ENCODE peak calls at places on chromosomes 2 and 18, in eight cellular contexts. R, K, G, U, D, V, Q and B are unnamed samples.

GRCh38 chr2:231037731-231038482 is 584 bp downstream of the C2orf72 start:
- DNase-seq in R (no peak), K (peak; percentile 73), G (no peak), U (no peak), D (no peak), V (no peak), Q (no peak), B (no peak)

GRCh38 chr18:48942086-48942485 is 8.7 kb downstream of the SMAD7 start:
- DNase-seq in R (no peak), K (no peak), G (no peak), U (no peak), D (no peak), V (no peak), Q (no peak), B (no peak)

GRCh38 chr2:119160361-119160965 is 1.9 kb upstream of the C1QL2 start:
- DNase-seq in R (no peak), K (no peak), G (no peak), U (no peak), D (no peak), V (no peak), Q (no peak), B (no peak)

GRCh38 chr2:227000123-227000522 is 163.9 kb downstream of the COL4A4 start:
- DNase-seq in R (no peak), K (no peak), G (no peak), U (no peak), D (no peak), V (no peak), Q (no peak), B (no peak)

GRCh38 chr2:143284087-143284675 is 155.0 kb downstream of the ARHGAP15 start:
- DNase-seq in R (no peak), K (no peak), G (peak; percentile 40), U (peak; percentile 4), D (no peak), V (no peak), Q (no peak), B (no peak)

GRCh38 chr2:120447122-120447785 is 101.3 kb downstream of the INHBB start:
- DNase-seq in R (no peak), K (no peak), G (no peak), U (peak; percentile 66), D (no peak), V (no peak), Q (no peak), B (no peak)

GRCh38 chr2:107068069-107068468 is 182.1 kb upstream of the ST6GAL2 start:
- DNase-seq in R (no peak), K (no peak), G (no peak), U (no peak), D (no peak), V (no peak), Q (no peak), B (no peak)

GRCh38 chr2:30306522-30306921 is 75.2 kb downstream of the LBH start:
- DNase-seq in R (no peak), K (no peak), G (no peak), U (no peak), D (no peak), V (no peak), Q (no peak), B (no peak)

GRCh38 chr18:30705943-30706342 is 336.6 kb downstream of the DSC3 start:
- DNase-seq in R (no peak), K (no peak), G (no peak), U (no peak), D (no peak), V (no peak), Q (no peak), B (no peak)

GRCh38 chr2:68316091-68316490 is 3.7 kb downstream of the CNRIP1 start:
- DNase-seq in R (no peak), K (no peak), G (peak; percentile 28), U (no peak), D (no peak), V (no peak), Q (no peak), B (no peak)

GRCh38 chr2:7728388-7728787 is 811.2 kb downstream of the RNF144A start:
- DNase-seq in R (no peak), K (no peak), G (no peak), U (no peak), D (no peak), V (no peak), Q (no peak), B (no peak)

GRCh38 chr2:106296182-106296815 is 102.2 kb upstream of the UXS1 start:
- DNase-seq in R (no peak), K (no peak), G (peak; percentile 25), U (no peak), D (no peak), V (no peak), Q (no peak), B (no peak)

GRCh38 chr2:70988151-70988550 is 6.5 kb downstream of the TEX261 start:
- DNase-seq in R (no peak), K (no peak), G (no peak), U (peak; percentile 35), D (no peak), V (no peak), Q (no peak), B (peak; percentile 62)

GRCh38 chr2:168323456-168324058 is 76.2 kb upstream of the STK39 start:
- DNase-seq in R (no peak), K (no peak), G (no peak), U (no peak), D (no peak), V (no peak), Q (no peak), B (no peak)

GRCh38 chr2:43269074-43269572 is 42.7 kb upstream of the ZFP36L2 start:
- DNase-seq in R (peak; percentile 23), K (no peak), G (peak; percentile 94), U (peak; percentile 51), D (no peak), V (peak; percentile 90), Q (no peak), B (no peak)

GRCh38 chr2:27191107-27191829 is 20.6 kb upstream of the ATRAID start:
- DNase-seq in R (no peak), K (no peak), G (peak; percentile 72), U (peak; percentile 43), D (no peak), V (no peak), Q (no peak), B (no peak)

GRCh38 chr18:26516964-26517363 is 31.4 kb downstream of the KCTD1 start:
- DNase-seq in R (no peak), K (no peak), G (no peak), U (no peak), D (no peak), V (no peak), Q (no peak), B (no peak)

GRCh38 chr2:189569295-189569925 is 11.2 kb downstream of the SLC40A1 start:
- DNase-seq in R (no peak), K (no peak), G (peak; percentile 44), U (peak; percentile 10), D (no peak), V (no peak), Q (no peak), B (no peak)
- TF ChIP-seq CTCF in R (no peak), K (no peak), G (peak; percentile 43), U (no peak), D (no peak), V (peak; percentile 13), Q (no peak), B (peak; percentile 45)

GRCh38 chr2:55048925-55049793 is 1.1 kb downstream of the RTN4 start:
- DNase-seq in R (peak; percentile 34), K (peak; percentile 46), G (peak; percentile 83), U (peak; percentile 94), D (peak; percentile 93), V (no peak), Q (peak; percentile 77), B (peak; percentile 91)

GRCh38 chr2:55049794-55050132 is 488 bp downstream of the RTN4 start:
- DNase-seq in R (no peak), K (peak; percentile 63), G (no peak), U (no peak), D (no peak), V (no peak), Q (no peak), B (no peak)

GRCh38 chr2:55048514-55048924 is 1.7 kb downstream of the RTN4 start:
- DNase-seq in R (no peak), K (no peak), G (peak; percentile 48), U (peak; percentile 25), D (no peak), V (no peak), Q (no peak), B (no peak)

GRCh38 chr2:55051026-55051866 is 995 bp upstream of the RTN4 start:
- DNase-seq in R (no peak), K (no peak), G (peak; percentile 100), U (peak; percentile 65), D (no peak), V (peak; percentile 100), Q (no peak), B (no peak)

GRCh38 chr2:55050133-55050994 is at the start of gene RTN4:
- DNase-seq in R (peak; percentile 95), K (peak; percentile 91), G (peak; percentile 99), U (peak; percentile 99), D (peak; percentile 99), V (peak; percentile 97), Q (peak; percentile 99), B (peak; percentile 99)
- TF ChIP-seq CTCF in R (peak; percentile 4), K (no peak), G (no peak), U (peak; percentile 37), D (peak; percentile 38), V (peak; percentile 21), Q (peak; percentile 18), B (no peak)

GRCh38 chr2:12720181-12720580 is 3.4 kb downstream of the TRIB2 start:
- DNase-seq in R (no peak), K (no peak), G (no peak), U (no peak), D (no peak), V (no peak), Q (no peak), B (no peak)

GRCh38 chr2:12720752-12721151 is 4.0 kb downstream of the TRIB2 start:
- DNase-seq in R (no peak), K (no peak), G (no peak), U (no peak), D (no peak), V (no peak), Q (no peak), B (no peak)

GRCh38 chr2:12723741-12724463 is 7.2 kb downstream of the TRIB2 start:
- DNase-seq in R (no peak), K (no peak), G (no peak), U (no peak), D (no peak), V (no peak), Q (no peak), B (no peak)

GRCh38 chr2:12721571-12722444 is 5.1 kb downstream of the TRIB2 start:
- DNase-seq in R (no peak), K (no peak), G (peak; percentile 68), U (no peak), D (no peak), V (peak; percentile 61), Q (no peak), B (no peak)

GRCh38 chr2:12722445-12723316 is 5.9 kb downstream of the TRIB2 start:
- DNase-seq in R (no peak), K (no peak), G (no peak), U (no peak), D (no peak), V (no peak), Q (no peak), B (no peak)
- TF ChIP-seq CTCF in R (no peak), K (no peak), G (no peak), U (no peak), D (peak; percentile 24), V (no peak), Q (no peak), B (peak; percentile 28)

DNA sequence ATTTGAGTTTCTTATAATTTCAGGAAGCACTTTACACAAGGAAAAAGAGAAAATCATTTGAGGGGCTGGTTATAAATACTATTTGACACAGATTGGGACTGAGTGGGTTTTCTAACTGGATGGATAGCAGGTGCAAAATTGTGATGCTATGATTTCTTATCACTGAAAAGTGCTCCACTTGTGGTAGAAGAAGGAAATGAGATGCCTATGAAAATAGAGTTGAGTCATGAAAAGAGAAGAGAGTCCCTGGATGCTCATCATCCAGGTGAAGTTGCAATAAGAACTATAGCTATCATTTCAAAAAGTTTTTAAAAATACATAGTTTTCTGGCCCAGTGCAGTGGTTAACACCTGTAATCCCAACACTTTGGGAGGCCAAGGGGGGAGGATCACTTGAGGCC is 39.4 kb upstream of the NFE2L2 start:
- DNase-seq in R (no peak), K (no peak), G (no peak), U (no peak), D (no peak), V (no peak), Q (no peak), B (no peak)
- TF ChIP-seq CTCF in R (no peak), K (no peak), G (no peak), U (no peak), D (no peak), V (no peak), Q (no peak), B (no peak)